ENCODE peak calls at places on chromosomes 12 and 14, in ten cellular contexts. L is neural crest cell; Z is stimulated activated CD4-positive, alpha-beta T cell treated with anti-CD3 and anti-CD28 coated beads, Interleukin-4, amount 100 ng/mL, for 48 hours; I is IMR-90; O is activated CD4-positive, CD25-positive, alpha-beta regulatory T cell treated with anti-CD3 and anti-CD28 coated beads, Interleukin-2, amount 50 U/mL, for 72 hours; D is NCI-H2081; R is kidney tubule cell; Y is iPS-NIHi11; B is A172; C is glutamatergic neuron. K is an unnamed sample.

GRCh38 chr12:2358986-2359658 is 306.3 kb downstream of the CACNA1C start:
- DNase-seq in B (peak), Y (no peak), L (no peak), Z (no peak), R (no peak), D (no peak), C (no peak), I (no peak), O (no peak), K (peak)

GRCh38 chr14:65251213-65251612 is 148.9 kb upstream of the MAX start:
- DNase-seq in D (no peak), Y (no peak), B (peak), O (no peak), Z (no peak), L (no peak), I (peak), C (no peak), R (peak), K (peak)

GRCh38 chr14:95862243-95862642 is 14.4 kb upstream of the TUNAR start:
- DNase-seq in C (no peak), L (no peak), I (peak), B (peak), Y (peak), O (no peak), R (no peak), D (no peak), Z (no peak), K (no peak)

GRCh38 chr12:100221523-100221922 is 20.9 kb downstream of the ACTR6 start:
- DNase-seq in Y (no peak), L (no peak), R (no peak), O (no peak), D (no peak), B (no peak), Z (no peak), C (no peak), I (no peak), K (no peak)

GRCh38 chr12:112686373-112686772 is 105.2 kb upstream of the RPH3A start:
- DNase-seq in L (no peak), D (no peak), R (peak), I (peak), Y (no peak), Z (no peak), C (no peak), O (no peak), B (peak), K (no peak)

GRCh38 chr14:104217486-104218360 is 79.3 kb downstream of the KIF26A start:
- DNase-seq in I (no peak), D (no peak), O (no peak), R (no peak), Z (no peak), L (no peak), C (peak), B (no peak), Y (no peak), K (no peak)

GRCh38 chr12:53820503-53820902 is 68.7 kb upstream of the CISTR start:
- DNase-seq in Z (no peak), D (no peak), B (peak), C (no peak), R (peak), L (no peak), I (peak), O (no peak), Y (no peak), K (peak)

GRCh38 chr12:31120392-31121008 is 46.8 kb downstream of the DDX11 start:
- DNase-seq in I (no peak), R (no peak), O (no peak), B (no peak), C (no peak), Y (peak), Z (no peak), D (no peak), L (no peak), K (no peak)

GRCh38 chr12:131994589-131994988 is 44.8 kb downstream of the EP400 start:
- DNase-seq in Y (no peak), D (no peak), B (no peak), I (no peak), R (no peak), Z (no peak), O (no peak), L (no peak), C (no peak), K (no peak)

K was measured in fibroblast of villous mesenchyme.